ENCODE peak calls at places on chromosomes 16 and 17, in six cellular contexts. G is omental fat pad; O is stomach; Z is CD4-positive, alpha-beta T cell; L is cardiac fibroblast; B is fibroblast of lung. E is an unnamed sample.

GRCh38 chr16:1741553-1742165 is 29.7 kb downstream of the NME3 start:
- DNase-seq in Z (no peak), B (no peak), O (no peak), L (no peak), G (no peak), E (no peak)

GRCh38 chr17:69609495-69610315 is 195.2 kb downstream of the MAP2K6 start:
- DNase-seq in B (peak), Z (no peak), L (peak), O (no peak), G (no peak), E (no peak)

GRCh38 chr16:22375117-22375962 is 921 bp upstream of the CDR2 start:
- DNase-seq in L (no peak), Z (no peak), O (no peak), B (no peak), G (no peak), E (no peak)

GRCh38 chr17:41315814-41316430 is 412 bp upstream of the KRTAP17-1 start:
- DNase-seq in G (no peak), L (no peak), B (no peak), O (no peak), Z (no peak), E (no peak)

GRCh38 chr17:35135322-35135721 is 6.8 kb downstream of the NLE1 start:
- DNase-seq in O (no peak), B (no peak), Z (no peak), G (no peak), L (no peak), E (no peak)

GRCh38 chr16:85480727-85481101 is 132.4 kb upstream of the GSE1 start:
- DNase-seq in B (no peak), L (peak), G (no peak), Z (no peak), O (no peak), E (no peak)

GRCh38 chr16:87123356-87124001 is 193.7 kb downstream of the C16orf95 start:
- DNase-seq in Z (no peak), G (no peak), B (peak), O (no peak), L (peak), E (no peak)

GRCh38 chr17:40564883-40565744 is at the start of gene CCR7:
- DNase-seq in L (no peak), B (no peak), Z (peak), O (peak), G (no peak), E (no peak)

GRCh38 chr17:819251-819650 is 37.1 kb downstream of the MRM3 start:
- DNase-seq in G (no peak), O (no peak), Z (no peak), L (no peak), B (no peak), E (no peak)

GRCh38 chr17:27323538-27324212 is 29.8 kb downstream of the WSB1 start:
- DNase-seq in Z (no peak), O (peak), L (peak), G (no peak), B (peak), E (no peak)

GRCh38 chr16:87723224-87723619 is 42.6 kb downstream of the KLHDC4 start:
- DNase-seq in Z (no peak), B (peak), O (peak), G (no peak), L (peak), E (peak)

GRCh38 chr16:78005881-78006280 is 16.5 kb upstream of the CLEC3A start:
- DNase-seq in B (no peak), Z (no peak), G (no peak), O (no peak), L (no peak), E (no peak)
- TF ChIP-seq CTCF in B (peak), Z (no peak), G (no peak), O (no peak), L (no peak), E (peak)

GRCh38 chr17:64081802-64082799 is 47.8 kb downstream of the ERN1 start:
- DNase-seq in O (no peak), G (no peak), B (peak), Z (no peak), L (peak), E (no peak)
- TF ChIP-seq CTCF in O (no peak), G (no peak), B (peak), Z (peak), L (no peak), E (peak)

GRCh38 chr16:71626018-71626857 is at the start of gene MARVELD3:
- DNase-seq in Z (peak), O (peak), G (no peak), B (no peak), L (no peak), E (no peak)
- TF ChIP-seq CTCF in Z (no peak), O (no peak), G (no peak), B (no peak), L (no peak), E (no peak)

GRCh38 chr17:74646231-74646630 is 22.7 kb upstream of the CD300E start:
- DNase-seq in Z (no peak), G (no peak), L (peak), B (peak), O (no peak), E (no peak)
- TF ChIP-seq CTCF in Z (peak), G (no peak), L (no peak), B (no peak), O (no peak), E (peak)

DNA sequence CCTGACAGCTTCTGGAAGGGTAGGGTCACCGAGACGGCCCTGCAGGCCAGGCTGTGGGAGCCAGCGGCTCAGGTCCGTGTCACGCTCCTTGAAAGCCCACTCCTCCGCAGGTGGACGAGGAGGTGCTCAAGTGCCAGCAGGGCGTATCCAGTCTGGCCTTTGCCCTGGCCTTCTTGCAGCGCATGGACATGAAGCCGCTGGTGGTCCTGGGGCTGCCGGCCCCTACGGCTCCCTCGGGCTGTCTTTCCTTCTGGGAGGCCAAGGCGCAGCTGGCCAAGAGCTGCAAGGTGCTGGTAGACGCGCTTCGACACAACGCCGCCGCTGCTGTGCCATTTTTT is 1.1 kb downstream of the NAGS start:
- DNase-seq in B (no peak), L (no peak), O (no peak), Z (no peak), G (no peak), E (no peak)
- TF ChIP-seq CTCF in B (no peak), L (no peak), O (no peak), Z (no peak), G (no peak), E (no peak)

DNA sequence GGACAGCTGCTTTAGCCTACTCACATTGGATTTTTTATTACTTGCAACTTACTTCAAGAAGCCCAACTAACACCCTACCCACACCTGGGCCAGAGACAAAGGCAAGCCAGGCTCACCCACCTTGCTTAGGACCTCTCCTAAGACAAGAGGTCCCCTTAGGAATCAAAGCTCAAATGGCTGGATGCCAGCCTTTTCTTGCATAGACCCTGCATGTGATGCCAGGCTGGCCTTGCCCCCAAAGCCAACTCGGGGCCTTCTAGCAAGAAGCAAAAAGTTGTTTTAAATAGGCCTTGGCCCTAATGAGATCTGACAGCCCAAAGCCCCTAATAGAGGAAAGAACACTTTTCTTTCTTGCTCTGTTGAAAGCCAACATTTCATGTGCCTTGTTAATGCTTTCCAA is 20.7 kb downstream of the GPRC5B start:
- DNase-seq in L (no peak), B (no peak), O (no peak), G (no peak), Z (no peak), E (no peak)
- TF ChIP-seq CTCF in L (no peak), B (no peak), O (no peak), G (no peak), Z (no peak), E (no peak)

GRCh38 chr16:56789360-56789759 is 59.4 kb downstream of the NUP93 start:
- DNase-seq in O (peak), Z (no peak), B (peak), L (peak), G (no peak), E (no peak)
- TF ChIP-seq CTCF in O (no peak), Z (no peak), B (peak), L (peak), G (no peak), E (peak)